ENCODE peak calls at places on chromosomes 12 and 14, in eight cellular contexts. R is amniotic stem cell; L is AG09309; K is stomach; O is T-helper 2 cell; F is H4; M is stimulated activated CD4-positive, alpha-beta T cell treated with anti-CD3 and anti-CD28 coated beads, Interleukin-12 subunit alpha, Interleukin-12 subunit beta, amount 100 ng/mL, for 4 hours; N is transverse colon. H is an unnamed sample.

GRCh38 chr12:52321433-52321832 is 235 bp upstream of the KRT83 start:
- DNase-seq in R (no peak), L (no peak), K (no peak), O (no peak), F (no peak), M (no peak), N (no peak), H (peak)

GRCh38 chr12:116441292-116441691 is 117.9 kb upstream of the MAP1LC3B2 start:
- DNase-seq in R (no peak), L (no peak), K (no peak), O (no peak), F (no peak), M (no peak), N (no peak), H (no peak)

GRCh38 chr14:59107819-59108218 is 80.6 kb upstream of the DAAM1 start:
- DNase-seq in R (no peak), L (no peak), K (no peak), O (no peak), F (no peak), M (no peak), N (peak), H (no peak)

GRCh38 chr14:49306152-49306751 is 279.9 kb downstream of the RPS29 start:
- DNase-seq in R (no peak), L (no peak), K (no peak), O (no peak), F (no peak), M (no peak), N (no peak), H (no peak)

GRCh38 chr14:103508930-103509329 is 13.7 kb downstream of the CKB start:
- DNase-seq in R (no peak), L (no peak), K (no peak), O (no peak), F (no peak), M (no peak), N (no peak), H (peak)

GRCh38 chr12:113244015-113244983 is 23.0 kb downstream of the TPCN1 start:
- DNase-seq in R (no peak), L (no peak), K (peak), O (no peak), F (peak), M (no peak), N (peak), H (peak)

GRCh38 chr14:67411820-67412421 is at the start of gene PLEK2:
- DNase-seq in R (no peak), L (no peak), K (peak), O (peak), F (no peak), M (peak), N (peak), H (peak)

GRCh38 chr12:54612216-54612750 is 22.4 kb downstream of the LACRT start:
- DNase-seq in R (no peak), L (no peak), K (no peak), O (no peak), F (no peak), M (no peak), N (no peak), H (no peak)

GRCh38 chr12:39803151-39803550 is 183.5 kb upstream of the ABCD2 start:
- DNase-seq in R (no peak), L (no peak), K (no peak), O (no peak), F (no peak), M (no peak), N (no peak), H (no peak)

GRCh38 chr12:23781118-23781517 is 168.4 kb downstream of the SOX5 start:
- DNase-seq in R (no peak), L (no peak), K (no peak), O (no peak), F (no peak), M (no peak), N (no peak), H (no peak)

GRCh38 chr12:107655281-107656065 is 30.1 kb upstream of the PWP1 start:
- DNase-seq in R (no peak), L (no peak), K (no peak), O (no peak), F (no peak), M (no peak), N (peak), H (no peak)

GRCh38 chr14:91245029-91245428 is 525 bp upstream of the GPR68 start:
- DNase-seq in R (no peak), L (no peak), K (no peak), O (peak), F (no peak), M (peak), N (peak), H (no peak)

GRCh38 chr14:95128140-95128539 is 29.2 kb downstream of the DICER1 start:
- DNase-seq in R (no peak), L (no peak), K (no peak), O (no peak), F (no peak), M (no peak), N (no peak), H (no peak)

GRCh38 chr14:65356327-65356836 is 56.1 kb upstream of the FUT8 start:
- DNase-seq in R (peak), L (peak), K (peak), O (no peak), F (peak), M (peak), N (no peak), H (no peak)

GRCh38 chr14:89947344-89947743 is 7.2 kb downstream of the EFCAB11 start:
- DNase-seq in R (no peak), L (no peak), K (no peak), O (no peak), F (no peak), M (no peak), N (no peak), H (no peak)

GRCh38 chr12:106301611-106302321 is 767 bp upstream of the TCP11L2 start:
- DNase-seq in R (no peak), L (no peak), K (peak), O (peak), F (peak), M (peak), N (peak), H (peak)

GRCh38 chr12:125315771-125316170 is 250.5 kb downstream of the AACS start:
- DNase-seq in R (no peak), L (no peak), K (no peak), O (no peak), F (no peak), M (no peak), N (no peak), H (no peak)

GRCh38 chr14:105866841-105867321 is 340.5 kb downstream of the TMEM121 start:
- DNase-seq in R (no peak), L (no peak), K (peak), O (peak), F (no peak), M (no peak), N (no peak), H (peak)

GRCh38 chr14:105200641-105201040 is 19.5 kb upstream of the NUDT14 start:
- DNase-seq in R (no peak), L (no peak), K (no peak), O (no peak), F (no peak), M (no peak), N (no peak), H (no peak)

GRCh38 chr14:92519246-92520101 is 5.9 kb downstream of the RIN3 start:
- DNase-seq in R (no peak), L (no peak), K (no peak), O (no peak), F (no peak), M (no peak), N (no peak), H (no peak)

GRCh38 chr12:106080111-106080732 is 58.5 kb downstream of the NUAK1 start:
- DNase-seq in R (no peak), L (peak), K (no peak), O (no peak), F (peak), M (no peak), N (no peak), H (no peak)

GRCh38 chr14:45070215-45070614 is 13.7 kb upstream of the PRPF39 start:
- DNase-seq in R (no peak), L (no peak), K (no peak), O (no peak), F (no peak), M (no peak), N (no peak), H (no peak)

GRCh38 chr12:49279706-49280159 is 14.9 kb downstream of the TUBA1C start:
- DNase-seq in R (no peak), L (no peak), K (no peak), O (no peak), F (peak), M (no peak), N (peak), H (no peak)

GRCh38 chr14:28088125-28088524 is 678.5 kb upstream of the FOXG1 start:
- DNase-seq in R (no peak), L (no peak), K (no peak), O (no peak), F (no peak), M (no peak), N (no peak), H (no peak)

GRCh38 chr12:124044809-124045321 is 71.8 kb downstream of the ZNF664 start:
- DNase-seq in R (no peak), L (no peak), K (no peak), O (no peak), F (no peak), M (no peak), N (no peak), H (no peak)

GRCh38 chr12:92582466-92582865 is 120.3 kb upstream of the PLEKHG7 start:
- DNase-seq in R (no peak), L (no peak), K (no peak), O (no peak), F (no peak), M (no peak), N (no peak), H (no peak)

GRCh38 chr12:123445388-123446344 is 9.2 kb upstream of the RILPL2 start:
- DNase-seq in R (peak), L (peak), K (peak), O (no peak), F (peak), M (no peak), N (no peak), H (no peak)

GRCh38 chr12:91219919-91220318 is 37.3 kb upstream of the DCN start:
- DNase-seq in R (no peak), L (no peak), K (no peak), O (no peak), F (no peak), M (no peak), N (no peak), H (no peak)

GRCh38 chr14:99552021-99552553 is 51.9 kb downstream of the CCDC85C start:
- DNase-seq in R (no peak), L (no peak), K (no peak), O (no peak), F (no peak), M (no peak), N (no peak), H (no peak)

GRCh38 chr12:25994252-25994651 is 35.8 kb downstream of the RASSF8 start:
- DNase-seq in R (peak), L (peak), K (no peak), O (no peak), F (peak), M (no peak), N (no peak), H (no peak)